ENCODE peak calls at places on chromosome 20, in ten cellular contexts. X, A, R, Q, W, O, M, Z, H and U are unnamed samples.

GRCh38 chr20:46809961-46810360 is 84.7 kb upstream of the EYA2 start:
- DNase-seq in X (no peak), A (no peak), R (no peak), Q (no peak), W (no peak), O (no peak), M (no peak), Z (no peak), H (no peak), U (no peak)

GRCh38 chr20:18989736-18990474 is 176.3 kb downstream of the SCP2D1 start:
- DNase-seq in X (no peak), A (no peak), R (no peak), Q (no peak), W (no peak), O (peak), M (no peak), Z (no peak), H (no peak), U (no peak)

GRCh38 chr20:63968928-63969760 is 586 bp downstream of the ZNF512B start:
- DNase-seq in X (no peak), A (peak), R (no peak), Q (no peak), W (no peak), O (no peak), M (peak), Z (peak), H (peak), U (no peak)

GRCh38 chr20:3729811-3730550 is 2.5 kb upstream of the HSPA12B start:
- DNase-seq in X (no peak), A (no peak), R (no peak), Q (no peak), W (no peak), O (no peak), M (no peak), Z (no peak), H (no peak), U (no peak)

GRCh38 chr20:44187054-44187762 is at the start of gene JPH2:
- DNase-seq in X (peak), A (peak), R (peak), Q (peak), W (no peak), O (peak), M (peak), Z (no peak), H (peak), U (no peak)

GRCh38 chr20:44709797-44710196 is 5.4 kb upstream of the CCN5 start:
- DNase-seq in X (no peak), A (no peak), R (no peak), Q (no peak), W (no peak), O (peak), M (no peak), Z (no peak), H (no peak), U (no peak)

GRCh38 chr20:62996596-62996982 is 10.2 kb downstream of the BHLHE23 start:
- DNase-seq in X (no peak), A (no peak), R (no peak), Q (no peak), W (no peak), O (no peak), M (no peak), Z (no peak), H (no peak), U (peak)

GRCh38 chr20:2093883-2094282 is 7.7 kb upstream of the STK35 start:
- DNase-seq in X (no peak), A (no peak), R (no peak), Q (no peak), W (no peak), O (no peak), M (no peak), Z (no peak), H (no peak), U (no peak)

GRCh38 chr20:56247954-56248782 is at the start of gene MC3R:
- DNase-seq in X (peak), A (peak), R (peak), Q (peak), W (no peak), O (no peak), M (peak), Z (no peak), H (peak), U (peak)

GRCh38 chr20:45010399-45010828 is 44.1 kb downstream of the STK4 start:
- DNase-seq in X (peak), A (no peak), R (no peak), Q (peak), W (no peak), O (no peak), M (no peak), Z (no peak), H (no peak), U (no peak)

GRCh38 chr20:31508517-31509244 is 5.6 kb upstream of the HM13 start:
- DNase-seq in X (no peak), A (no peak), R (no peak), Q (no peak), W (no peak), O (no peak), M (no peak), Z (no peak), H (no peak), U (no peak)

GRCh38 chr20:10347066-10347465 is 87.0 kb downstream of the MKKS start:
- DNase-seq in X (no peak), A (no peak), R (no peak), Q (peak), W (no peak), O (no peak), M (no peak), Z (no peak), H (no peak), U (no peak)

GRCh38 chr20:49483706-49484101 is 1.2 kb upstream of the KCNB1 start:
- DNase-seq in X (no peak), A (peak), R (no peak), Q (no peak), W (no peak), O (no peak), M (no peak), Z (no peak), H (no peak), U (no peak)

GRCh38 chr20:49483018-49483705 is 694 bp upstream of the KCNB1 start:
- DNase-seq in X (no peak), A (no peak), R (no peak), Q (no peak), W (no peak), O (no peak), M (no peak), Z (no peak), H (no peak), U (no peak)

GRCh38 chr20:49482173-49482572 is 295 bp downstream of the KCNB1 start:
- DNase-seq in X (no peak), A (no peak), R (no peak), Q (no peak), W (no peak), O (no peak), M (no peak), Z (no peak), H (no peak), U (no peak)

GRCh38 chr20:49481116-49481515 is 1.4 kb downstream of the KCNB1 start:
- DNase-seq in X (no peak), A (no peak), R (no peak), Q (no peak), W (no peak), O (no peak), M (no peak), Z (no peak), H (no peak), U (no peak)

GRCh38 chr20:49482621-49483017 is at the start of gene KCNB1:
- DNase-seq in X (peak), A (no peak), R (peak), Q (peak), W (no peak), O (peak), M (peak), Z (peak), H (peak), U (peak)
- H3K4me3 ChIP-seq in X (peak), A (peak), R (peak), Q (no peak), W (peak), O (peak), M (peak), Z (no peak), H (peak), U (peak)

DNA sequence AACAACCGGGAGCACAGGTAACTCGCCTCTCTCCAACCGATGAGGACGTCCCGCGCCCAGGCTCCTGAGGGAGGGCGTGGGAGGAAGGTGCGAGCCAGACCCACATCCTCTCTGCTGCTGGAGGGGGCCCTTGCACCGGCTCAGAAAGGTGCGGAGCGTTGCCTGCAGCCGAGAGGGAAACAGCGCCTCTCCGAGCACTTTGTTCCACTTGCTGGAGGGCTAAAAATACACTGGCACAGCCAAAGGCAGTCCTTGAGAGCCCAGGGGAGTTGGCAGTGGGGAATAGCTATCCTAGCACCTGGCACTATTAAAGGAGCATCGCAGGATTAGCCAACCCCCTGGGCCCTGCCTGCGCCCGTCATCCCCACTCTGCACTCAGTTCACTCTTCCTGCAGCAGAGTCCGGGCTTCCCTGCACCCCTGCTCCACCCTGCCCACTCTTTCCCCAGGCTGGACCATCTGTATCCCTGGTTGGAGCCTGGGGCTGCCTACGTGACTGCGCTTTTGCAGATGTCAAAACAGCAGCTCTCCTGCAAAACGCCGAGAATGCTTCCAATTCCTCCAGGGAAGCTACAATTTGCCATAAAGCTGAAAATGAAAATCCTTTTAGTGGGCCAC is 108.9 kb downstream of the SNX5 start:
- DNase-seq in X (no peak), A (no peak), R (no peak), Q (no peak), W (peak), O (no peak), M (peak), Z (peak), H (peak), U (peak)
- TF ChIP-seq CTCF in X (no peak), A (no peak), R (no peak), Q (no peak), W (no peak), O (no peak), M (no peak), Z (no peak), H (no peak), U (no peak)

GRCh38 chr20:59598625-59599310 is 5.6 kb upstream of the PHACTR3 start:
- DNase-seq in X (peak), A (peak), R (peak), Q (peak), W (no peak), O (no peak), M (peak), Z (no peak), H (no peak), U (peak)
- H3K4me3 ChIP-seq in X (no peak), A (no peak), R (no peak), Q (no peak), W (no peak), O (no peak), M (no peak), Z (no peak), H (no peak), U (no peak)

GRCh38 chr20:15379897-15380296 is 1042.5 kb upstream of the FLRT3 start:
- DNase-seq in X (no peak), A (no peak), R (no peak), Q (no peak), W (no peak), O (no peak), M (no peak), Z (no peak), H (no peak), U (no peak)
- TF ChIP-seq CTCF in X (no peak), A (no peak), R (no peak), Q (no peak), W (no peak), O (no peak), M (no peak), Z (no peak), H (no peak), U (no peak)